ENCODE peak calls at places on chromosomes 1 and 21, in six cellular contexts. X, W, B, G, M and O are unnamed samples.

GRCh38 chr1:232875536-232875935 is 70.3 kb downstream of the MAP10 start:
- DNase-seq in X (no peak), W (no peak), B (peak; percentile 26), G (no peak), M (no peak), O (no peak)

GRCh38 chr1:222087207-222087920 is 345.5 kb upstream of the DUSP10 start:
- DNase-seq in X (no peak), W (no peak), B (peak; percentile 47), G (no peak), M (no peak), O (no peak)

GRCh38 chr1:219587817-219588561 is 24.9 kb downstream of the ZC3H11B start:
- DNase-seq in X (no peak), W (no peak), B (peak; percentile 81), G (no peak), M (no peak), O (no peak)

GRCh38 chr21:36883532-36884486 is 82.7 kb downstream of the HLCS start:
- DNase-seq in X (no peak), W (no peak), B (peak; percentile 88), G (no peak), M (no peak), O (no peak)

GRCh38 chr1:223763881-223764280 is 51.5 kb downstream of the CAPN2 start:
- DNase-seq in X (peak; percentile 49), W (no peak), B (no peak), G (no peak), M (no peak), O (no peak)

GRCh38 chr1:36846366-36846765 is 187.9 kb downstream of the GRIK3 start:
- DNase-seq in X (no peak), W (no peak), B (no peak), G (no peak), M (no peak), O (no peak)

GRCh38 chr1:155961937-155962336 is 16.4 kb downstream of the ARHGEF2 start:
- DNase-seq in X (peak; percentile 86), W (no peak), B (peak; percentile 88), G (peak; percentile 74), M (no peak), O (no peak)

GRCh38 chr1:84960371-84960770 is 36.5 kb downstream of the MCOLN2 start:
- DNase-seq in X (no peak), W (no peak), B (peak; percentile 91), G (peak; percentile 66), M (no peak), O (no peak)

GRCh38 chr1:152870831-152871730 is 7.0 kb upstream of the SMCP start:
- DNase-seq in X (no peak), W (no peak), B (peak; percentile 31), G (no peak), M (no peak), O (no peak)

GRCh38 chr1:233605205-233605604 is 8.7 kb upstream of the KCNK1 start:
- DNase-seq in X (no peak), W (no peak), B (no peak), G (no peak), M (no peak), O (no peak)

GRCh38 chr1:9311489-9311888 is 18.8 kb downstream of the SPSB1 start:
- DNase-seq in X (no peak), W (no peak), B (no peak), G (no peak), M (no peak), O (no peak)

GRCh38 chr1:8276173-8276914 is 41.6 kb upstream of the SLC45A1 start:
- DNase-seq in X (no peak), W (no peak), B (no peak), G (no peak), M (no peak), O (no peak)

GRCh38 chr1:228280961-228281591 is 73.2 kb downstream of the OBSCN start:
- DNase-seq in X (peak; percentile 70), W (peak; percentile 13), B (no peak), G (no peak), M (no peak), O (no peak)

GRCh38 chr1:8495928-8496401 is 178.1 kb downstream of the SLC45A1 start:
- DNase-seq in X (no peak), W (no peak), B (no peak), G (no peak), M (no peak), O (no peak)

GRCh38 chr21:32806810-32807386 is 35.3 kb upstream of the PAXBP1 start:
- DNase-seq in X (no peak), W (no peak), B (peak; percentile 47), G (no peak), M (no peak), O (no peak)

GRCh38 chr1:241736387-241736786 is 84.3 kb downstream of the WDR64 start:
- DNase-seq in X (no peak), W (no peak), B (no peak), G (no peak), M (no peak), O (no peak)

GRCh38 chr1:206135248-206135647 is 18.1 kb upstream of the AVPR1B start:
- DNase-seq in X (no peak), W (no peak), B (no peak), G (no peak), M (no peak), O (no peak)

GRCh38 chr1:206141996-206142395 is 24.8 kb upstream of the AVPR1B start:
- DNase-seq in X (no peak), W (no peak), B (no peak), G (no peak), M (no peak), O (no peak)

GRCh38 chr1:206133751-206134371 is 16.7 kb upstream of the AVPR1B start:
- DNase-seq in X (no peak), W (no peak), B (no peak), G (no peak), M (no peak), O (no peak)

GRCh38 chr1:206131037-206131436 is 13.8 kb upstream of the AVPR1B start:
- DNase-seq in X (no peak), W (no peak), B (no peak), G (no peak), M (no peak), O (no peak)

GRCh38 chr1:206136241-206136640 is 19.1 kb upstream of the AVPR1B start:
- DNase-seq in X (no peak), W (no peak), B (no peak), G (no peak), M (no peak), O (no peak)
- TF ChIP-seq CTCF in X (no peak), W (no peak), B (no peak), G (no peak), M (no peak), O (no peak)

DNA sequence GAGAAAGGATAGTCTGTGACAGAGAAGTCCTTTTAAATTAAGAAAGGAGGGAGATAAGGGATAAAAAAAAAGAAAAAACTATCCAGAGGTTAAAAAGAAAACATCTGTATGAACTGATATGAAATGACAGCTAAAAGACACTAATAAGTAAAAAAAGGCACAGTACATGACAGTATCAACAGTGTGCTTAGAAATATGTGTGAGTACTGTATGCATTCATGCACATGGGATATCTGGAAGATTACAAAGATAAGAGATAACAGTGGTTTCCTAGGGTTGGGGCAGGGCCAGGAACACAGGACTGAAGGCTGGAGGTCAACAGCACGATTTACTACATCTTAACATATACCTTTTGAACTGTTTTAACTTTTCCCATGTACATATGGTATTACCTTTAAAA is 13.3 kb downstream of the PTP4A2 start:
- DNase-seq in X (no peak), W (no peak), B (no peak), G (no peak), M (no peak), O (no peak)
- TF ChIP-seq CTCF in X (no peak), W (no peak), B (no peak), G (no peak), M (no peak), O (no peak)

GRCh38 chr1:25091671-25092070 is 140.6 kb downstream of the SYF2 start:
- DNase-seq in X (peak; percentile 25), W (no peak), B (no peak), G (no peak), M (no peak), O (no peak)

GRCh38 chr1:25086518-25087079 is 145.7 kb downstream of the SYF2 start:
- DNase-seq in X (peak; percentile 12), W (no peak), B (no peak), G (no peak), M (no peak), O (no peak)

GRCh38 chr1:25090707-25091422 is 141.4 kb downstream of the SYF2 start:
- DNase-seq in X (peak; percentile 41), W (no peak), B (no peak), G (no peak), M (no peak), O (no peak)

GRCh38 chr1:25088180-25088701 is 144.1 kb downstream of the SYF2 start:
- DNase-seq in X (peak; percentile 52), W (no peak), B (no peak), G (no peak), M (no peak), O (no peak)

DNA sequence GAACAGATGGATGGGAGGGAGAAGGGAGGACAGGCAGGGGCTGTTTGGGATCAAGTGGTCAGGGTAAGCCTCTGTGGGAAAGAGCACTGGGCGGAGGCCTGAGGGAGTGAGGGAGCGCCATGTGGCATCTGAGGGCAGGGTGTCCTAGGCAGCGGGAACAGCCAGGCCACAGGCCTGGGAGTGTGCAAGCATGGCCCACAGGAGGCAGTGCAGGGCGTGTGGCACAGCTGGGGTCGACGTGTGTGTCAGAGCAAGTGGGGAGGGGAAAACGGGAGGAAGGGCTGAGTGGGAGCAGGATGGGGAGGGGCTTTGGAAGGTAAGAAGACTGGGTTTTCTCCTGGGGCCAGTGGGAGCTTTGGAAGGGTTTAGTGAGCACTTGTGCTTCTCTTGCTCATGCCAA is 143.4 kb downstream of the SYF2 start:
- DNase-seq in X (peak; percentile 33), W (no peak), B (no peak), G (no peak), M (no peak), O (no peak)
- TF ChIP-seq CTCF in X (no peak), W (no peak), B (no peak), G (no peak), M (no peak), O (no peak)

GRCh38 chr1:31295874-31296485 is 608 bp downstream of the SNRNP40 start:
- DNase-seq in X (no peak), W (no peak), B (no peak), G (no peak), M (no peak), O (no peak)

GRCh38 chr1:31299365-31299764 is 2.5 kb downstream of the ZCCHC17 start:
- DNase-seq in X (no peak), W (no peak), B (peak; percentile 18), G (no peak), M (no peak), O (no peak)

GRCh38 chr1:31297273-31298247 is 728 bp downstream of the ZCCHC17 start:
- DNase-seq in X (no peak), W (no peak), B (peak; percentile 10), G (no peak), M (no peak), O (no peak)

GRCh38 chr1:31300193-31300592 is 3.4 kb downstream of the ZCCHC17 start:
- DNase-seq in X (no peak), W (no peak), B (no peak), G (no peak), M (no peak), O (no peak)

GRCh38 chr1:31296486-31297272 is at the start of the genes SNRNP40 and ZCCHC17:
- DNase-seq in X (peak; percentile 95), W (peak; percentile 84), B (peak; percentile 99), G (peak; percentile 97), M (peak; percentile 88), O (peak; percentile 86)
- TF ChIP-seq CTCF in X (peak; percentile 30), W (no peak), B (peak; percentile 27), G (peak; percentile 25), M (no peak), O (no peak)